ENCODE peak calls at places on chromosome 2, in four cellular contexts. Y, W, X and P are unnamed samples.

GRCh38 chr2:99662761-99663341 is 173.0 kb upstream of the REV1 start:
- DNase-seq in Y (no peak), W (no peak), X (no peak), P (no peak)

GRCh38 chr2:173972636-173973035 is 7.5 kb upstream of the SP3 start:
- DNase-seq in Y (no peak), W (no peak), X (no peak), P (no peak)

GRCh38 chr2:143968860-143969259 is 551.1 kb downstream of the ZEB2 start:
- DNase-seq in Y (no peak), W (no peak), X (no peak), P (no peak)

GRCh38 chr2:73582364-73582763 is 59.9 kb downstream of the NAT8 start:
- DNase-seq in Y (no peak), W (no peak), X (no peak), P (no peak)

GRCh38 chr2:8088810-8089209 is 593.0 kb upstream of the ID2 start:
- DNase-seq in Y (no peak), W (no peak), X (no peak), P (no peak)

GRCh38 chr2:151655663-151656398 is 78.4 kb downstream of the NEB start:
- DNase-seq in Y (no peak), W (no peak), X (no peak), P (no peak)

GRCh38 chr2:63571291-63571690 is 17.0 kb downstream of the WDPCP start:
- DNase-seq in Y (no peak), W (no peak), X (no peak), P (no peak)

GRCh38 chr2:164706522-164706921 is 85.2 kb upstream of the GRB14 start:
- DNase-seq in Y (no peak), W (no peak), X (no peak), P (no peak)

GRCh38 chr2:129646107-129646506 is 333.4 kb upstream of the RAB6C start:
- DNase-seq in Y (no peak), W (peak; percentile 14), X (no peak), P (no peak)

GRCh38 chr2:157338013-157338412 is 12.4 kb upstream of the ERMN start:
- DNase-seq in Y (no peak), W (no peak), X (no peak), P (no peak)

GRCh38 chr2:157443795-157444642 is at the start of gene CYTIP:
- DNase-seq in Y (peak; percentile 91), W (no peak), X (no peak), P (no peak)

GRCh38 chr2:202555354-202555753 is 79.4 kb upstream of the FAM117B start:
- DNase-seq in Y (no peak), W (no peak), X (no peak), P (no peak)

GRCh38 chr2:174846941-174847938 is 83.0 kb upstream of the CHRNA1 start:
- DNase-seq in Y (no peak), W (no peak), X (no peak), P (no peak)

GRCh38 chr2:227772932-227773331 is 27.2 kb downstream of the SCYGR8 start:
- DNase-seq in Y (no peak), W (no peak), X (no peak), P (no peak)

GRCh38 chr2:28687181-28687580 is 64.4 kb upstream of the PPP1CB start:
- DNase-seq in Y (no peak), W (no peak), X (no peak), P (no peak)

GRCh38 chr2:30462131-30462857 is 15.2 kb downstream of the LCLAT1 start:
- DNase-seq in Y (no peak), W (no peak), X (no peak), P (no peak)

GRCh38 chr2:128311216-128311754 is 7.4 kb downstream of the HS6ST1 start:
- DNase-seq in Y (no peak), W (no peak), X (no peak), P (no peak)

GRCh38 chr2:202377308-202377736 is 1.2 kb downstream of the BMPR2 start:
- DNase-seq in Y (no peak), W (peak; percentile 13), X (peak; percentile 38), P (no peak)

GRCh38 chr2:46469116-46469515 is 10.2 kb upstream of the TMEM247 start:
- DNase-seq in Y (no peak), W (no peak), X (no peak), P (no peak)

GRCh38 chr2:190835303-190835930 is 45.2 kb upstream of the GLS start:
- DNase-seq in Y (no peak), W (no peak), X (no peak), P (no peak)

GRCh38 chr2:121541495-121541894 is 10.8 kb downstream of the RNU4ATAC start:
- DNase-seq in Y (no peak), W (no peak), X (no peak), P (no peak)

GRCh38 chr2:26086155-26086634 is 52.3 kb downstream of the RAB10 start:
- DNase-seq in Y (peak; percentile 42), W (no peak), X (no peak), P (no peak)
- TF ChIP-seq HDAC6 in Y (no peak), W (no peak), X (no peak), P (no peak)

DNA sequence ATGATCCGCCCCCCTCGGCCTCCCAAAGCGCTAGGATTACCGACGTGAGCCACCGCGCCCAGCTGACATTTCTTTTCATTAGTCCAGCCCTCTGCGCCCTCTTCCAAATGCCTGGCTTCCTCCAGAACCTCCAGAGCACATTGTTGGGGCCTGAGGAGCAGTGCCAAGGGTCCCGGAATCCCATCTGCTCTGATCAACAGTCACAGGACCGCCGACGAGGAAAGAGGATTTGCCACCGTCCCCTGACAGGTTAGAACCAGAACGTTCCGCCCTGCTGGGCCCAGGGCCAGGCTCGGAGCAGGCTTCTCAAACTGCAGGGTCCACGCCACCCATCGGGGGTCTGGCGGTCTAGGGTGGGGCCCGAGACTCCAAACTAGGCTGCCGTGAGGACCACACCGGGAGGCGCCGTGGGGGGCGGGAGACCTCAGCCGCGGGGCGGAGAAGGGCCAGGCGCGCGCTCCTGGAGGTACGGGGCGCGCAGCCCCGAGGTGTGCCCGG is 36.9 kb upstream of the ITM2C start:
- DNase-seq in Y (no peak), W (no peak), X (no peak), P (no peak)
- TF ChIP-seq HDAC6 in Y (peak; percentile 74), W (no peak), X (no peak), P (no peak)

DNA sequence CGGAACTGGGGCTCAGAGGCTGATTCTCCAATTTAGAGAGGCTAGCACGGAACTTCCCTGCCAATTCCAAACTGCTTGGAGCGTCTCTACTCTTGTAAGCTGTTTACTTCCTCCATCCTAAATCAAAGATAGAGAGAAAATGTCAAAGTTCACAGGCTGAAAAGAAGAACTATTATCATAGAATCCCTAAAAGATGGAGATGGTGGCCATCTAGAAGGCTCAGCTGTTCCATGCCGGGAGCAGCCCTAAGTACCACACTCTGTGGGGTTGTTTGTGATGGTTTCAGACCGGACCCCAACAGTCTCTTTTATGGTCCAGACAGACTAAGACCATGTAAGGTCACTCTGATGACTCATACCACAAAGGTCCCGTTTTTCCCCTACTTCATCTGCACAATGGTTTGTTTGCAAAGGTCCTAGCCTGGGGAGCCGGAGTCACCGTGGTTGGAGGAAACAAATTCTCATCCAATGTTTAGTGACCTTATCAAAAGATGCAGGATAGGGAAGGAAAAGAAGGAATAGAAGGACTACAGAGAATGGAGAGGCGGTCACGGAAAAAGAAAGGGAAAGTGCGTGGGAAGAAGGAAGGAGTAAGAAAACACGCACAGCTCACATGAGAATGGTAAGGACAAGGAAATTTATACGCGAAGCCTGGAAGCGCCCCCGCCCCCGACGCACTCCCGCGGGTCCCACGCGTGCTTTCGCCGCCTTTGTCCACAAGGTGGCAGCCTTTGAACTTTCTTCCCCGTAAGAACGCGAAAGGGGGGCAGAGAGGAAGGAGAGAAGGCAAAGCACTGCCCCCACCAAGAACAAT is 463 bp upstream of the ANTXR1 start:
- DNase-seq in Y (no peak), W (peak; percentile 67), X (peak; percentile 66), P (no peak)
- TF ChIP-seq HDAC6 in Y (no peak), W (no peak), X (no peak), P (no peak)

GRCh38 chr2:160022162-160022561 is 40.3 kb downstream of the PLA2R1 start:
- DNase-seq in Y (no peak), W (peak; percentile 32), X (no peak), P (no peak)
- TF ChIP-seq HDAC6 in Y (no peak), W (no peak), X (no peak), P (no peak)

GRCh38 chr2:216792222-216793001 is 67.5 kb downstream of the TNP1 start:
- DNase-seq in Y (no peak), W (no peak), X (no peak), P (no peak)
- TF ChIP-seq HDAC6 in Y (no peak), W (no peak), X (no peak), P (no peak)

DNA sequence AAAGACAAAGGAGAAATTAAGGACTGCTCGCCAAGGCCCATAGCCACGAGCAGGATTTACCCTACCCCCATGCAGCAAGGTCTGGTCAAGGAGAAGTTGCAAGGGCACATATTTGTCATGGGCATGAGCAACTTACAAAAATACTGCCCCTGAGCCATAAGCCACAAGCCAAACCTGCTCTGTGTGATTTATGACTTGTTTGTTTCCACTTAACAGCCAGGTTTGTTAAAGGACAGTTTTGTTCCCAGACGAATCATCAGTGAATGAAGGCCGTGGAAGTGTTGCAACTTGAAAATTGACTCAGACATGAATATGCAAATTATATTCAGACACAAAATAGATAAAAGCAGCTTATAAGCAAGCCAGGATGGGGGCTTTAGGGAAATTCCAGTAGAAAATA is 31.3 kb upstream of the EVA1A start:
- DNase-seq in Y (no peak), W (no peak), X (peak; percentile 41), P (no peak)
- TF ChIP-seq HDAC6 in Y (no peak), W (no peak), X (no peak), P (no peak)

GRCh38 chr2:219302412-219302968 is 6.7 kb downstream of the PTPRN start:
- DNase-seq in Y (no peak), W (no peak), X (no peak), P (no peak)

GRCh38 chr2:219304223-219304622 is 5.0 kb downstream of the PTPRN start:
- DNase-seq in Y (no peak), W (no peak), X (no peak), P (no peak)

GRCh38 chr2:219306047-219306446 is 3.2 kb downstream of the PTPRN start:
- DNase-seq in Y (no peak), W (no peak), X (no peak), P (no peak)

GRCh38 chr2:219309278-219309677 is at the start of gene PTPRN:
- DNase-seq in Y (no peak), W (peak; percentile 42), X (no peak), P (no peak)

DNA sequence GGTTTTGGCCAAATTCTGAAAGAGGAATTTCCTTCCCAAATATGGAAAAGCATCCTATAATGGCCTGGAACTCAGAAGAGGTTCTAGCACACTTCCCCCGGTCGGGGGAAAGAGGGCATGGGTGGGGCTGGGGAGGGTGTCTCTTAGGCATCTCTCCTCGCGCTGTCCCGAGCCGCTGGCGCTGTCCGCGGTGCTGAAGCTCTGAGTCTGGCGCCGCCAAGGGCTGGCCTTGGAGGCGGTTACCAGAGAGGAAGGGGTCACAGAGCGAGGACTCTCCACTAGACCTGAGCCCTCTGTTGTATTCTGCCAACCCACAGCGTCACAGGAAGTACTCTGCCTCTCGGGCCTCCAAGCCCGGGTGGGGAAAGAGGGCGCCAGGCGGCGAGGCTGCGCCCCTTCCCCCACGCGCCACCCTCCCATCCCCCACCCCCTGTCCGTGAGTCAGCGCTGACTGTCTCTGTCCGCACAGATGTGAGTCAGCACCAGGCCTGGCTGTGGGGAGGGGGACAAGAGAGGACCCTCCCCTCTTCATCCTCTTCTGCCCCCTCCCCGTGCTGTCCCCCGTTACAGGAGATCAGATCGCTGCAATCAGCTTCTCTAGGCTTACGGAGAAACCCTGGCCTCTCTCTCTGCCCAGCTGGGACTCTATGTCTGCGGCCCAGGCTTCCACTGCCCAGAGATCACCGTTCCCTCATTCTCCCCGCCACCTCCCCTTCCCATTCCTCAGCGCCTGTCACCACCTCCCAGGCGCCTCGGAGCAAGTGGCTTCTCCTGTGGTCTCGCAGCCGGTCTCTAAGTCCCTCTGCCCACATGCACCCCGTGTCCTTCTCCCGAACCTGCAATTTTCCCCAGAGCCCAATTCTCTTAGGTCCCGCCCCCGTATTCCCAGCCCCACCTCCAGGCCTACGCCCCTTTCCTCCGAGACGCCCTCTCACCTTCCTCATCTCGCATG is 783 bp downstream of the PTPRN start:
- DNase-seq in Y (no peak), W (peak; percentile 79), X (peak; percentile 41), P (peak; percentile 97)
- TF ChIP-seq HDAC6 in Y (no peak), W (no peak), X (no peak), P (no peak)